ENCODE peak calls at places on chromosomes 5 and 9, in eight cellular contexts. I is activated T-helper 1 cell treated with Interleukin-2 at 50 U/mL for 16 hours, Q is LHCN-M2, O is uterus, V is fibroblast of mammary gland, W is SJCRH30, P is anterior cingulate cortex, N is G401. L is an unnamed sample.

GRCh38 chr9:89705651-89706050 is 100.8 kb downstream of the GADD45G start:
- DNase-seq in I (no peak), Q (no peak), O (no peak), V (no peak), W (no peak), P (no peak), N (no peak), L (no peak)

GRCh38 chr5:117590944-117591343 is 1016.3 kb upstream of the SEMA6A start:
- DNase-seq in I (no peak), Q (peak), O (no peak), V (no peak), W (no peak), P (no peak), N (no peak), L (no peak)

GRCh38 chr9:96565684-96566360 is 53.8 kb downstream of the CDC14B start:
- DNase-seq in I (no peak), Q (peak), O (no peak), V (peak), W (no peak), P (no peak), N (peak), L (no peak)

GRCh38 chr5:97098864-97099454 is 43.5 kb downstream of the LIX1 start:
- DNase-seq in I (no peak), Q (no peak), O (no peak), V (no peak), W (no peak), P (no peak), N (no peak), L (no peak)

GRCh38 chr9:87212563-87213154 is 265.4 kb upstream of the GAS1 start:
- DNase-seq in I (no peak), Q (peak), O (no peak), V (peak), W (peak), P (no peak), N (no peak), L (no peak)

GRCh38 chr5:175082866-175083590 is 358.6 kb downstream of the MSX2 start:
- DNase-seq in I (no peak), Q (no peak), O (no peak), V (no peak), W (no peak), P (no peak), N (no peak), L (no peak)

GRCh38 chr5:23451156-23451555 is 56.3 kb upstream of the PRDM9 start:
- DNase-seq in I (no peak), Q (no peak), O (no peak), V (peak), W (no peak), P (no peak), N (no peak), L (no peak)

GRCh38 chr9:134348404-134349155 is 22.3 kb downstream of the RXRA start:
- DNase-seq in I (no peak), Q (no peak), O (no peak), V (no peak), W (no peak), P (no peak), N (no peak), L (no peak)

GRCh38 chr9:98983295-98984268 is 39.9 kb downstream of the COL15A1 start:
- DNase-seq in I (no peak), Q (peak), O (no peak), V (peak), W (peak), P (no peak), N (no peak), L (no peak)

GRCh38 chr9:87382902-87383301 is 114.8 kb upstream of the DAPK1 start:
- DNase-seq in I (no peak), Q (peak), O (no peak), V (peak), W (peak), P (no peak), N (no peak), L (no peak)

GRCh38 chr5:123610665-123611406 is 98.9 kb downstream of the CSNK1G3 start:
- DNase-seq in I (no peak), Q (peak), O (peak), V (peak), W (peak), P (no peak), N (peak), L (no peak)

GRCh38 chr9:27743490-27743889 is 170.2 kb upstream of the C9orf72 start:
- DNase-seq in I (no peak), Q (no peak), O (no peak), V (no peak), W (no peak), P (no peak), N (no peak), L (no peak)

GRCh38 chr5:5158472-5158895 is 18.4 kb downstream of the ADAMTS16 start:
- DNase-seq in I (no peak), Q (no peak), O (no peak), V (peak), W (no peak), P (no peak), N (no peak), L (no peak)

GRCh38 chr5:128764910-128765309 is 200.4 kb upstream of the SLC27A6 start:
- DNase-seq in I (no peak), Q (no peak), O (no peak), V (no peak), W (no peak), P (no peak), N (no peak), L (no peak)

GRCh38 chr5:82355053-82355452 is 76.9 kb upstream of the RPS23 start:
- DNase-seq in I (no peak), Q (no peak), O (no peak), V (no peak), W (no peak), P (no peak), N (no peak), L (no peak)

GRCh38 chr9:87278971-87279731 is 218.5 kb upstream of the DAPK1 start:
- DNase-seq in I (no peak), Q (no peak), O (no peak), V (no peak), W (no peak), P (no peak), N (no peak), L (no peak)

GRCh38 chr5:64628901-64629300 is 61.4 kb upstream of the SHISAL2B start:
- DNase-seq in I (no peak), Q (no peak), O (no peak), V (peak), W (no peak), P (no peak), N (no peak), L (no peak)

GRCh38 chr9:83154821-83155220 is 91.9 kb upstream of the RASEF start:
- DNase-seq in I (no peak), Q (peak), O (no peak), V (no peak), W (no peak), P (no peak), N (no peak), L (no peak)

GRCh38 chr9:89375181-89375760 is 57.0 kb downstream of the SECISBP2 start:
- DNase-seq in I (no peak), Q (no peak), O (no peak), V (no peak), W (no peak), P (no peak), N (peak), L (no peak)

GRCh38 chr5:172670444-172670843 is 29.4 kb downstream of the NEURL1B start:
- DNase-seq in I (no peak), Q (no peak), O (no peak), V (no peak), W (no peak), P (no peak), N (no peak), L (no peak)

GRCh38 chr9:15355669-15356068 is 48.7 kb upstream of the TTC39B start:
- DNase-seq in I (no peak), Q (no peak), O (no peak), V (no peak), W (no peak), P (no peak), N (no peak), L (no peak)

GRCh38 chr9:134533850-134534585 is 107.6 kb upstream of the COL5A1 start:
- DNase-seq in I (no peak), Q (no peak), O (no peak), V (peak), W (no peak), P (no peak), N (peak), L (no peak)

GRCh38 chr5:112691758-112692157 is 45.9 kb upstream of the APC start:
- DNase-seq in I (no peak), Q (peak), O (no peak), V (peak), W (no peak), P (no peak), N (peak), L (no peak)

GRCh38 chr5:140295414-140295813 is 7.5 kb downstream of the PFDN1 start:
- DNase-seq in I (no peak), Q (peak), O (peak), V (peak), W (peak), P (no peak), N (peak), L (no peak)